ENCODE peak calls at places on chromosomes 16 and 17, in ten cellular contexts. W is dorsolateral prefrontal cortex, F is psoas muscle, U is GM23248, G is fibroblast of lung, C is foreskin fibroblast, K is RWPE2, N is heart right ventricle, D is PC-9, Y is mucosa of descending colon. V is an unnamed sample.

GRCh38 chr16:11619327-11619851 is 32.7 kb upstream of the LITAF start:
- DNase-seq in W (no peak), F (no peak), U (no peak), G (no peak), C (no peak), K (no peak), N (no peak), D (peak; percentile 41), Y (no peak), V (no peak)

GRCh38 chr16:16881771-16882170 is 502.8 kb downstream of the NPIPA7 start:
- DNase-seq in W (no peak), F (no peak), U (no peak), G (no peak), C (no peak), K (no peak), N (no peak), D (no peak), Y (no peak), V (no peak)

GRCh38 chr16:19005561-19006445 is 22.1 kb downstream of the TMC7 start:
- DNase-seq in W (peak; percentile 88), F (peak; percentile 63), U (peak; percentile 54), G (peak; percentile 46), C (peak; percentile 27), K (peak; percentile 94), N (peak; percentile 46), D (peak; percentile 76), Y (peak; percentile 80), V (peak; percentile 10)

GRCh38 chr17:40355123-40355803 is 9.3 kb downstream of the GJD3 start:
- DNase-seq in W (peak; percentile 49), F (peak; percentile 91), U (peak; percentile 59), G (no peak), C (no peak), K (no peak), N (peak; percentile 87), D (peak; percentile 63), Y (peak; percentile 88), V (peak; percentile 73)

GRCh38 chr17:47704116-47704515 is 10.2 kb downstream of the TBKBP1 start:
- DNase-seq in W (no peak), F (no peak), U (no peak), G (no peak), C (no peak), K (no peak), N (no peak), D (no peak), Y (peak; percentile 45), V (no peak)

GRCh38 chr16:3503513-3503912 is 2.7 kb downstream of the CLUAP1 start:
- DNase-seq in W (no peak), F (no peak), U (no peak), G (no peak), C (no peak), K (no peak), N (no peak), D (peak; percentile 82), Y (no peak), V (no peak)

GRCh38 chr17:43611230-43611969 is 50.3 kb downstream of the MEOX1 start:
- DNase-seq in W (no peak), F (no peak), U (no peak), G (no peak), C (no peak), K (no peak), N (no peak), D (no peak), Y (no peak), V (no peak)

GRCh38 chr17:48546924-48547838 is 2.3 kb upstream of the HOXB2 start:
- DNase-seq in W (no peak), F (no peak), U (peak; percentile 59), G (peak; percentile 57), C (no peak), K (no peak), N (no peak), D (no peak), Y (no peak), V (no peak)

GRCh38 chr16:74029122-74029805 is 267.4 kb upstream of the PSMD7 start:
- DNase-seq in W (no peak), F (no peak), U (no peak), G (no peak), C (no peak), K (no peak), N (no peak), D (no peak), Y (no peak), V (no peak)

GRCh38 chr16:74031551-74031950 is 265.1 kb upstream of the PSMD7 start:
- DNase-seq in W (no peak), F (no peak), U (no peak), G (no peak), C (no peak), K (no peak), N (no peak), D (no peak), Y (no peak), V (no peak)

GRCh38 chr16:74024997-74025396 is 271.6 kb upstream of the PSMD7 start:
- DNase-seq in W (no peak), F (no peak), U (no peak), G (no peak), C (no peak), K (no peak), N (no peak), D (no peak), Y (no peak), V (no peak)

GRCh38 chr16:74030000-74030399 is 266.6 kb upstream of the PSMD7 start:
- DNase-seq in W (no peak), F (no peak), U (no peak), G (no peak), C (no peak), K (no peak), N (no peak), D (no peak), Y (peak; percentile 72), V (no peak)

DNA sequence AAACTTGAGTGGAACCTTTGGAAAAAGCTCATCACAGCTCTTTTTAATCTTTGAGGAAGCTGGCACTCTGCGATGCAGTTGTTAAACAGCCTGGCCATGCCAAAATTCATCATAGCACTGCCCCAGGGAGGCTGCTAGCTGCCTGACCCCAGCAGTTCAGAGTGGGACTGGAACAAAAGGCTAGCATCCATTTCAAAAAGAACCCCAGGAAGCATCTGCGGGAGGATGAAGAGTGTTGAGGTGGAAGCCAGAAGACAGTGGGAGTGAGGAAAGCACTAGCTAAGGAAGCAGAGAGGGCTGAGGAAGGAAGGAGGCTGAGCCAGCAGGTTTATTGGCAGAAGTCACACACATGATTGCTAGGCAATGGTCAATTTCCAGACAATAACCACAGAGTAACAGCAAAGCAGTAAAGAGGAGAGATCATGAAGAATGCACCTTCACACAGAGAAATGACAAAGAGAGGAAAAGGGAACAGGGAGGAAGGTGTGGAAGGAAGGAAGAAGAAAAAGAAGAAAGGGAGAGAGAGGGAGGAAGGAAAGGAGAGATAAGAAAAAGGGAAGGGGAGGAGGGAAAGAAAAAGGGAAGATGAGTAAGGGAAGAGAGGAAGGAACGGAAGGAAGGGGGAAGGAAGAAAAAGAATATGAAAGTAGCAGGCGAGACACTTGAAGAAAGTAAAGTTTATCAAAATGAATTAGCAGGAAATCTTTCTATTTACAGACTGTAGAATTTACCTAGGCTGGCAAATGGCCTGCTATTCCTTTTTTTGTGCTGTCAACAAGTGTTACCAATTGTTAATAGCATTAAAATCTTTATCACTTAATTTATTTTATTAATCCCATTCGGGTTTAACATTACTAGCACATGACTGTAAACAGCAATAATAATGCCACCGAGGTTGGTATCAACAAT is 270.0 kb upstream of the PSMD7 start:
- DNase-seq in W (no peak), F (no peak), U (no peak), G (no peak), C (no peak), K (no peak), N (no peak), D (no peak), Y (no peak), V (no peak)
- H3K4me3 ChIP-seq in W (no peak overlapping the region), F (no peak overlapping the region), U (no peak overlapping the region), G (no peak overlapping the region), C (no peak overlapping the region), K (no peak overlapping the region), N (no peak overlapping the region), D (no peak overlapping the region), Y (no peak overlapping the region), V (no peak overlapping the region)

DNA sequence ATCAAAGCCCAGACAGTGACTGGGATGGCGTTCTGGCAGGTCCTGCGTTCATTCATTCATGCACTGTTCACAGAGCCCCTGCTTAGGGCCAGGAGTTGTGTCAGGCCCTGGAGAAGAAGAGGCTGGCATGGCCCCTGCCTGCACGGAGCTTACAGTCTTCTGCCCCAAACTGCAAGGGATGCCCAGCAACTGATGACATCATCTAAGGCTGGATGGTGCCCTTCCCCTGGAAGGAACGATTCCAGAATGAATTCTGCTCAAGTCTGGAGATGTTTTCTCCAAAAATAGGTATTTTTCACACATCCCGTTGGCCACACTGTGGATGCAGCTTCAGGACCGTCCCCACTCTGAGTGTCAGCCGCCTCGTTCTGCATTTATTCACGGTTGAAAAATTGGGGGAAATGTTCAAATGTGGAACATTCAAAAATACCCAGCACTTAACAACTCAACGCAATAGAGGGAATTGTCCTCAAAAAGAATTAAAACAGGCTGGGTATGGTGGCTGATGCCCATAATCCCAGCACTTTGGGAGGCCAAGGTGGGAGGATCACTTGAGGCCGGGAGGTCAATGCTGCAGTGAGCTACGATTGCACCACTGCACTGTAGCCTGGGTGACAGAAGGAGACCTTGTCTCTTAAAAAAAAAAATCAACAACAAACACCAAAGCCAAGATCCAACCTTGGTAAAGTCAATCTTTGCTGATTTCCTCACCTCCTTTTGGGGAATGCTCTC is 23.8 kb upstream of the CACNG5 start:
- DNase-seq in W (no peak), F (no peak), U (no peak), G (no peak), C (no peak), K (no peak), N (no peak), D (no peak), Y (no peak), V (no peak)
- H3K4me3 ChIP-seq in W (no peak overlapping the region), F (no peak overlapping the region), U (no peak overlapping the region), G (no peak overlapping the region), C (no peak overlapping the region), K (no peak overlapping the region), N (no peak overlapping the region), D (no peak overlapping the region), Y (no peak overlapping the region), V (no peak overlapping the region)

GRCh38 chr16:67544844-67545664 is 16.4 kb downstream of the RIPOR1 start:
- DNase-seq in W (no peak), F (peak; percentile 47), U (no peak), G (no peak), C (no peak), K (no peak), N (no peak), D (no peak), Y (no peak), V (no peak)

GRCh38 chr16:67544329-67544841 is 15.8 kb downstream of the RIPOR1 start:
- DNase-seq in W (no peak), F (peak; percentile 53), U (no peak), G (no peak), C (no peak), K (no peak), N (no peak), D (no peak), Y (no peak), V (no peak)

GRCh38 chr16:67546761-67547422 is 15.4 kb upstream of the CTCF start:
- DNase-seq in W (no peak), F (peak; percentile 87), U (peak; percentile 71), G (peak; percentile 35), C (peak; percentile 58), K (no peak), N (peak; percentile 81), D (peak; percentile 75), Y (peak; percentile 90), V (peak; percentile 65)

GRCh38 chr16:67546091-67546501 is 16.2 kb upstream of the CTCF start:
- DNase-seq in W (no peak), F (no peak), U (no peak), G (no peak), C (no peak), K (no peak), N (no peak), D (no peak), Y (no peak), V (no peak)

GRCh38 chr16:67545665-67546024 is 16.7 kb upstream of the CTCF start:
- DNase-seq in W (no peak), F (no peak), U (no peak), G (no peak), C (no peak), K (no peak), N (no peak), D (no peak), Y (no peak), V (no peak)
- H3K4me3 ChIP-seq in W (no peak overlapping the region), F (no peak overlapping the region), U (no peak overlapping the region), G (no peak overlapping the region), C (no peak overlapping the region), K (no peak overlapping the region), N (no peak overlapping the region), D (no peak overlapping the region), Y (no peak overlapping the region), V (no peak overlapping the region)

GRCh38 chr17:58248955-58249269 is 10.5 kb downstream of the LPO start:
- DNase-seq in W (no peak), F (no peak), U (no peak), G (no peak), C (no peak), K (no peak), N (no peak), D (no peak), Y (no peak), V (no peak)
- H3K4me3 ChIP-seq in W (peak overlapping the region; percentile 68), F (peak overlapping the region; percentile 64), U (no peak overlapping the region), G (no peak overlapping the region), C (peak overlapping the region; percentile 56), K (no peak overlapping the region), N (no peak overlapping the region), D (no peak overlapping the region), Y (no peak overlapping the region), V (peak overlapping the region; percentile 65)